ENCODE peak calls at places on chromosomes 2 and 18, in ten cellular contexts. C is ovary, O is gastrocnemius medialis, Z is K562, X is transverse colon, A is A549, S is thyroid gland, I is stomach, E is IMR-90, K is endothelial cell of umbilical vein. H is an unnamed sample.

GRCh38 chr2:239463541-239464165 is 62.8 kb upstream of the HDAC4 start:
- DNase-seq in S (no peak), I (no peak), K (no peak), C (peak; percentile 26), O (peak; percentile 69), Z (no peak), A (no peak), X (peak; percentile 5), E (no peak), H (no peak)

GRCh38 chr2:187618813-187619212 is 64.6 kb upstream of the TFPI start:
- DNase-seq in C (no peak), X (no peak), E (peak; percentile 49), A (no peak), K (no peak), S (no peak), I (no peak), Z (no peak), O (no peak), H (no peak)

GRCh38 chr2:239991689-239992314 is 33.3 kb downstream of the NDUFA10 start:
- DNase-seq in X (no peak), A (peak; percentile 60), Z (peak; percentile 34), S (no peak), I (no peak), C (no peak), E (peak; percentile 68), K (peak; percentile 64), O (no peak), H (no peak)

GRCh38 chr2:6181525-6182270 is 489.5 kb downstream of the SOX11 start:
- DNase-seq in X (no peak), A (peak; percentile 53), K (no peak), C (no peak), O (no peak), I (no peak), Z (no peak), S (peak; percentile 94), E (peak; percentile 94), H (no peak)

GRCh38 chr2:219688560-219689445 is 61.4 kb downstream of the SLC4A3 start:
- DNase-seq in O (no peak), Z (no peak), A (no peak), E (peak; percentile 74), S (no peak), X (no peak), I (no peak), K (no peak), C (peak; percentile 61), H (no peak)

GRCh38 chr2:27130396-27130795 is 4.0 kb downstream of the PREB start:
- DNase-seq in O (no peak), Z (no peak), A (no peak), X (no peak), C (no peak), E (no peak), K (no peak), I (no peak), S (no peak), H (no peak)

GRCh38 chr2:16765356-16765755 is 99.7 kb upstream of the CYRIA start:
- DNase-seq in I (no peak), K (no peak), X (no peak), C (no peak), A (no peak), O (no peak), Z (no peak), E (no peak), S (no peak), H (no peak)

GRCh38 chr2:190088917-190089316 is 26.4 kb upstream of the MSTN start:
- DNase-seq in Z (peak; percentile 29), A (peak; percentile 71), C (no peak), S (peak; percentile 31), X (peak; percentile 56), K (peak; percentile 72), O (no peak), E (peak; percentile 71), I (peak; percentile 32), H (peak; percentile 61)

GRCh38 chr2:236286866-236287545 is 22.8 kb upstream of the ASB18 start:
- DNase-seq in O (no peak), A (peak; percentile 9), Z (no peak), I (no peak), K (no peak), S (no peak), E (no peak), X (no peak), C (no peak), H (no peak)

GRCh38 chr2:175003875-175004729 is 1.1 kb downstream of the CHN1 start:
- DNase-seq in X (no peak), O (no peak), S (no peak), K (peak; percentile 55), I (no peak), C (no peak), A (peak; percentile 47), Z (no peak), E (no peak), H (no peak)

GRCh38 chr2:209331291-209331844 is 92.5 kb upstream of the MAP2 start:
- DNase-seq in Z (no peak), O (no peak), A (peak; percentile 66), E (peak; percentile 28), S (no peak), K (peak; percentile 43), X (no peak), I (no peak), C (no peak), H (peak; percentile 23)

GRCh38 chr18:42310956-42311355 is 355.9 kb downstream of the PIK3C3 start:
- DNase-seq in Z (no peak), I (no peak), A (no peak), O (peak; percentile 29), K (no peak), E (no peak), C (no peak), S (no peak), X (no peak), H (no peak)

GRCh38 chr18:12857215-12857924 is 26.7 kb downstream of the PTPN2 start:
- DNase-seq in S (no peak), X (no peak), A (no peak), K (no peak), Z (no peak), I (no peak), O (no peak), C (no peak), E (no peak), H (no peak)

GRCh38 chr2:27920148-27920885 is 29.8 kb downstream of the BABAM2 start:
- DNase-seq in C (no peak), S (no peak), E (peak; percentile 49), A (peak; percentile 90), X (no peak), I (no peak), K (peak; percentile 95), Z (no peak), O (no peak), H (peak; percentile 17)

GRCh38 chr2:232485333-232485756 is 2.3 kb downstream of the ECEL1 start:
- DNase-seq in A (no peak), K (no peak), O (no peak), I (no peak), Z (no peak), X (no peak), C (no peak), E (no peak), S (no peak), H (no peak)

GRCh38 chr18:76256897-76257500 is 238.0 kb downstream of the ZNF516 start:
- DNase-seq in X (no peak), K (no peak), Z (no peak), C (peak; percentile 61), A (peak; percentile 44), E (peak; percentile 75), O (no peak), S (peak; percentile 27), I (no peak), H (peak; percentile 13)

GRCh38 chr18:54215069-54215468 is 9.4 kb downstream of the MBD2 start:
- DNase-seq in C (no peak), K (no peak), A (no peak), O (no peak), E (peak; percentile 84), I (no peak), S (no peak), Z (no peak), X (no peak), H (no peak)

GRCh38 chr18:79693561-79694205 is 14.1 kb downstream of the CTDP1 start:
- DNase-seq in A (no peak), E (no peak), X (no peak), Z (peak; percentile 45), C (no peak), O (no peak), K (no peak), I (no peak), S (no peak), H (no peak)

DNA sequence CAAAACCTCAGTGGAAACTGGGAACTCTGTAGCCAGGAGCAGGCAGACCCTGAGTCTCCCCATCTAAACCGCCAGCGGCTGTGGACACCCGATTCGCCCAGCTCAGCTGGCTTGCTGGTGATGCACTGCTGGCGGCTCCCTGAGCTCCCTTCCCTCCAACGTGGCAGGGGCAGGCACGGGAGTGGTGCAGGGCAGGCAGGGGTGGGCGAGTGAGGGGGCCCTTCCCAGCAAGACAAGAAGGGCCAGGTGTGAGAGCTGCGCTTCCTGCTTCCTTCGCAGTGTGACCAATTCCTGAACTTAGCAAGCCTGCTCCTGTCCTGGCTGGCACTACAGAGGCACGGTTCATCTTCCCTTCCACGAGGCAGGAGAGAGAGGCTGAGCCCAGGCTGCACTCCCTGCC is 12.3 kb upstream of the SEMA4C start:
- DNase-seq in C (no peak), A (no peak), I (no peak), S (no peak), O (no peak), K (no peak), X (no peak), Z (no peak), E (no peak), H (no peak)
- TF ChIP-seq POLR2A in C (no peak), A (no peak), I (no peak), S (no peak), O (no peak), K (no peak), X (no peak), Z (no peak), E (no peak), H (no peak)

GRCh38 chr2:127355407-127356008 is 32.3 kb downstream of the MAP3K2 start:
- DNase-seq in C (no peak), A (peak; percentile 35), K (peak; percentile 25), S (no peak), X (no peak), Z (peak; percentile 45), O (no peak), I (no peak), E (no peak), H (no peak)
- H3K9me3 ChIP-seq in C (no peaks in the 10 kb centered on the region), A (no peaks in the 10 kb centered on the region), K (no peaks in the 10 kb centered on the region), S (no peaks in the 10 kb centered on the region), X (no peaks in the 10 kb centered on the region), Z (no peaks in the 10 kb centered on the region), O (no peaks in the 10 kb centered on the region), I (no peaks in the 10 kb centered on the region), E (no peaks in the 10 kb centered on the region), H (no peaks in the 10 kb centered on the region)

DNA sequence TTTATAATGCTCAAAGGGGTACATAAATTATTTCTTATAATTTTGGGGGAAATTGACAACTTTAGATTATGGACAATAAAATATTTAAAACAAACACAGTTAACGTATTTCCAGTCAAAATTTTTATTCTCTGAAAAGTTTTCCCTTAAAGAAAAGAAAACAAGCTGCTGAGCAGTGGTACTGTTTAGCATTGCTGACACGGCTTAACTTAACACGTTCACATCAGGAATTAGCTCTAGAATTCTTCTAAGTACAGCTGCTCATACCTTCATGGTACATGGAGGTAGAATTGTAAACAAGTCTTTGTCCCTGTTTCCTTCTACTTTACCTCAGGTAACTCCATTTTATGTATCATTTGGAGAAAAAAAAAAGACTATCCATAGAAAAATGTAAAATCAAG is 2.0 kb downstream of the SLC38A11 start:
- DNase-seq in A (no peak), Z (no peak), C (no peak), I (no peak), S (no peak), E (no peak), X (no peak), K (no peak), O (no peak), H (no peak)
- H3K4me1 ChIP-seq in A (no peaks in the 10 kb centered on the region), Z (no peaks in the 10 kb centered on the region), C (peaks cover 2% of the 10 kb centered on the region), I (no peaks in the 10 kb centered on the region), S (peaks cover 5% of the 10 kb centered on the region), E (peaks cover 1% of the 10 kb centered on the region), X (peaks cover 4% of the 10 kb centered on the region), K (peaks cover 2% of the 10 kb centered on the region), O (no peaks in the 10 kb centered on the region), H (peaks cover 7% of the 10 kb centered on the region)

GRCh38 chr2:11129598-11130449 is 25.4 kb upstream of the SLC66A3 start:
- DNase-seq in Z (peak; percentile 93), X (peak; percentile 87), C (peak; percentile 83), O (no peak), A (peak; percentile 74), S (peak; percentile 80), E (no peak), I (peak; percentile 86), K (no peak), H (peak; percentile 87)
- TF ChIP-seq POLR2A in Z (no peak), X (no peak), C (no peak), O (no peak), A (no peak), S (peak; percentile 18), E (no peak), I (no peak), K (no peak), H (peak; percentile 63)